ENCODE peak calls at places on chromosomes 16 and 17, in nine cellular contexts. Y is heart right ventricle; T is colonic mucosa; R is left ventricle myocardium inferior; L is prostate gland; A is CD8-positive, alpha-beta T cell; N is fibroblast of lung; K is aorta; S is SK-N-SH. I is an unnamed sample.

GRCh38 chr16:1779234-1779701 is 3.1 kb downstream of the SPSB3 start:
- DNase-seq in S (no peak), N (no peak), K (no peak), R (no peak), A (no peak), L (no peak), Y (no peak), T (no peak), I (no peak)

GRCh38 chr16:70782237-70782636 is 18.7 kb downstream of the VAC14 start:
- DNase-seq in L (no peak), A (no peak), S (no peak), T (no peak), K (no peak), Y (no peak), N (no peak), R (no peak), I (no peak)

GRCh38 chr16:27458196-27458728 is 56.3 kb downstream of the IL21R start:
- DNase-seq in A (no peak), R (no peak), Y (no peak), S (no peak), L (peak; percentile 26), T (no peak), N (no peak), K (no peak), I (no peak)

GRCh38 chr17:34299918-34300600 is 14.5 kb downstream of the CCL11 start:
- DNase-seq in N (peak; percentile 28), A (no peak), R (no peak), T (no peak), S (no peak), Y (no peak), K (no peak), L (no peak), I (no peak)

GRCh38 chr16:78543066-78543465 is 443.6 kb downstream of the WWOX start:
- DNase-seq in Y (no peak), K (no peak), N (no peak), A (no peak), R (no peak), L (no peak), S (no peak), T (no peak), I (no peak)

GRCh38 chr17:4948166-4948996 is at the start of gene PFN1:
- DNase-seq in R (peak; percentile 93), K (peak; percentile 96), A (peak; percentile 87), N (peak; percentile 96), S (peak; percentile 92), Y (peak; percentile 91), T (peak; percentile 95), L (peak; percentile 87), I (peak; percentile 96)

GRCh38 chr16:23757116-23757515 is 2.3 kb downstream of the CHP2 start:
- DNase-seq in L (no peak), A (no peak), Y (no peak), S (no peak), N (no peak), R (no peak), T (no peak), K (no peak), I (no peak)

GRCh38 chr16:51155199-51155607 is 4.1 kb upstream of the SALL1 start:
- DNase-seq in S (peak; percentile 24), R (no peak), T (no peak), Y (no peak), A (no peak), N (no peak), L (no peak), K (no peak), I (no peak)

GRCh38 chr16:59164461-59164860 is 430.3 kb upstream of the GOT2 start:
- DNase-seq in N (no peak), K (no peak), T (no peak), R (no peak), S (no peak), A (no peak), Y (peak; percentile 5), L (no peak), I (no peak)

GRCh38 chr17:27319536-27320221 is 25.8 kb downstream of the WSB1 start:
- DNase-seq in Y (peak; percentile 82), K (peak; percentile 74), R (peak; percentile 77), N (peak; percentile 95), A (no peak), L (peak; percentile 58), T (peak; percentile 64), S (no peak), I (no peak)

GRCh38 chr17:66123163-66123562 is 68.8 kb downstream of the CEP112 start:
- DNase-seq in S (no peak), K (no peak), T (no peak), N (peak; percentile 28), L (no peak), Y (no peak), A (no peak), R (no peak), I (no peak)

GRCh38 chr16:4317471-4318170 is 1.8 kb downstream of the GLIS2 start:
- DNase-seq in T (peak; percentile 22), R (no peak), N (peak; percentile 30), A (no peak), L (no peak), Y (no peak), K (peak; percentile 82), S (no peak), I (no peak)

DNA sequence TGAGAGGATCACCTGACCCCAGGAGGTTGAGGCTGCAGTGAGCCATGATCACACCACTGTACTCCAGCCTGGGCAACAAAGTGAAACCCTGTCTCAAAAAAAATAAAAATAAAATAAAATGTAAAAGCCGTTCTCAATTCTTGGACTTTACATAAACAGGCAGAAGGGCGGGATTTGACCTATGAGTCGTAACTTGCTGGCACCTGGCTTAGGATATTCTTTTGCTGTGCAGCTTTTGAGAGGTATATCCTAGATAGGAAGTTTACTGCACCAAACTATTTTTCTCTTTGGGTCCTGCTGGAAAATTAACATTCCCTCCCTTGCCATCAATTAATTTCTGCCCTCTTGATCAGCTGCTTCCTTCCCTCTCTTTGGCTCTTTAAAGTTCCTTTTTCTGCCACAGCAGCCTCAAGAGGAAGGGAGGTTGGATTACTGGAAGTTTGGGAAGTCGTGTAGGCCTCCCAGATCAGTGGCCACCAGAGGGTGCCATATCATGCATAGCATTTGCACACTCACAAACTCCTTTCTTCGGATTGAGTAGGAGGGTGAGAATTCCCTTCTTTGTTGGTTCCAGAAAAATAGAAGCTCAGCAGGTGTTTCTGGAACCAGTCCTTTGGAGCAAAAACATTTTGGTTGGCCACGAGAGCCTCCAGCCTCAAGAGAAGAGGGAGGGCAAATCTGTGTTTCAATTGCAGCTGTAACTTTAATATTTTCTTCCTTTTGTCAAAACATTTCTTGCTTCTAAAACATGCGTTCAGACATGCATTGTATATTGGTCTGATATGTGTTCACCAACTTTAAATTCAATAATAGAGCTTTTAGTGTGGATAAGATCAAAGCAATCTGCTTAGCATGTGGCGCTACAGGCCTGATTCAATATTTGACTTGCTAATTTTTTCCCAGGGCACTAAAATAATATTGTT is 147.3 kb downstream of the CCDC182 start:
- DNase-seq in T (peak; percentile 72), A (no peak), Y (peak; percentile 81), R (peak; percentile 60), N (peak; percentile 89), S (peak; percentile 82), L (peak; percentile 57), K (peak; percentile 83), I (peak; percentile 63)
- H3K4me1 ChIP-seq in T (no peaks in the 10 kb centered on the region), A (peaks cover 52% of the 10 kb centered on the region), Y (no peaks in the 10 kb centered on the region), R (peaks cover 27% of the 10 kb centered on the region), N (no peaks in the 10 kb centered on the region), S (peaks cover 87% of the 10 kb centered on the region), L (no peaks in the 10 kb centered on the region), K (no peaks in the 10 kb centered on the region), I (no peaks in the 10 kb centered on the region)

GRCh38 chr17:60188727-60189126 is 39.0 kb downstream of the CA4 start:
- DNase-seq in L (no peak), Y (no peak), S (no peak), A (no peak), K (no peak), N (no peak), R (no peak), T (no peak), I (no peak)
- H3K36me3 ChIP-seq in L (no peaks in the 10 kb centered on the region), Y (no peaks in the 10 kb centered on the region), S (peaks cover 59% of the 10 kb centered on the region), A (peaks cover 16% of the 10 kb centered on the region), K (peaks cover 5% of the 10 kb centered on the region), N (peaks cover 2% of the 10 kb centered on the region), R (peaks cover 72% of the 10 kb centered on the region), T (no peaks in the 10 kb centered on the region), I (peaks cover 59% of the 10 kb centered on the region)

DNA sequence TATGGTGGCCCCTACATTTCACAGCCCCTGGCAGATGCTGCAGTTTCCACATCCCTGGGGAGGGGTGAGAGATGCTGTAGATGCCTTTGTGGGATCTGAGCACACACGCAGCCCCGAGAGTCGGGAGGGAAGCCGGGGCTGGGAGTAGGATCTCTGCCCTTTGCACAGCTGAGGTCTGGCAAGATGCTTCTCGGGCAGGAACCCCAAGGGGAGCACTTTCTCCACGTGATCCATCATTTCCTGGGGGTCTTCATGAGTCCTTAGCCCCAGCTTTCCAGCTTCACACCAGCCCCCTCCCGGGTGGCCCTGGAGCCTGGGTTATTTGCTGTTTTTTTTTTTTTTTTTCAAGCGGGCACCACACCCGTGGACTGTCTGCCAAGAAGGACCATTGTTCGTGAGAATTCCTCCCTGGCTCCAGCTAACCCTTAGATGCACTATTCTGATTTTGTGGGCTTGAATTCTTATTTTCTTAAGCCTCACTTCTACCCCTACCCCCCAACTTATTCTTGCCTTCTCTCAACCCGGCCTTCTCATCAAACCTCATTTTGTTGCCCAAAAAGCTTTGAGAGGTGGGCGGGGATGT is 50.7 kb downstream of the NTN1 start:
- DNase-seq in T (no peak), S (no peak), L (no peak), Y (no peak), N (no peak), A (no peak), K (peak; percentile 38), R (no peak), I (no peak)
- H3K4me1 ChIP-seq in T (peaks cover 4% of the 10 kb centered on the region), S (no peaks in the 10 kb centered on the region), L (no peaks in the 10 kb centered on the region), Y (peaks cover 29% of the 10 kb centered on the region), N (no peaks in the 10 kb centered on the region), A (no peaks in the 10 kb centered on the region), K (peaks cover 5% of the 10 kb centered on the region), R (peaks cover 38% of the 10 kb centered on the region), I (no peaks in the 10 kb centered on the region)

GRCh38 chr17:57305918-57306317 is 49.6 kb downstream of the MSI2 start:
- DNase-seq in N (no peak), K (no peak), T (no peak), A (no peak), S (no peak), L (no peak), R (no peak), Y (no peak), I (no peak)

GRCh38 chr17:57311281-57312216 is 55.2 kb downstream of the MSI2 start:
- DNase-seq in A (no peak), S (no peak), N (no peak), T (peak; percentile 88), L (no peak), R (no peak), K (no peak), Y (no peak), I (peak; percentile 76)

GRCh38 chr17:57308543-57309186 is 52.3 kb downstream of the MSI2 start:
- DNase-seq in R (no peak), A (no peak), N (no peak), S (no peak), T (no peak), K (no peak), L (no peak), Y (no peak), I (no peak)

GRCh38 chr17:57312242-57312641 is 55.9 kb downstream of the MSI2 start:
- DNase-seq in A (no peak), T (no peak), N (no peak), Y (no peak), R (no peak), L (no peak), K (no peak), S (no peak), I (no peak)

DNA sequence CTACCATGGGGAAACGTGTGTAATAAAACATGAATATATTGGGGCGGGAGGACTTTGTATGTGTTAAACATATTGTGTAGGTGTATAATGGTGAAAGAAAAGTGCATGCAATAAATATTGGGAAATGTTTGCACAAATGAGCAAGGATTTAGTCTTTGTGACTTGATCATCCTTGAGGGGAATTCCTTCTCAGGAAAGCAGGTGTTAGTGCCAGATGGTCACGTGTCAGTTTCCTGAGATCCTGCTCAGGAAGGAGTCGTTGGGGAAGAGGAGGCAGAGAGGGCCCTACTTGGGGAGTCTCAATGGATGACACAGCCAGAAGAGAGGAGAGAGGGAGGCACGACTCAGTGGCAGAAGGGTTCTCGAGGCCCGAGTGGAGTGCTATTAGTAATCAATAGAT is 53.2 kb downstream of the MSI2 start:
- DNase-seq in S (no peak), N (no peak), Y (no peak), T (no peak), L (no peak), A (no peak), K (no peak), R (no peak), I (no peak)
- H3K36me3 ChIP-seq in S (peaks cover 15% of the 10 kb centered on the region), N (no peaks in the 10 kb centered on the region), Y (no peaks in the 10 kb centered on the region), T (no peaks in the 10 kb centered on the region), L (no peaks in the 10 kb centered on the region), A (peaks cover 5% of the 10 kb centered on the region), K (no peaks in the 10 kb centered on the region), R (no peaks in the 10 kb centered on the region), I (no peaks in the 10 kb centered on the region)